ENCODE peak calls at places on chromosomes 3 and 15, in five cellular contexts. V is pancreas, W is right lobe of liver, G is GM23248, Q is Peyer's patch. N is an unnamed sample.

GRCh38 chr3:193960485-193961172 is 175.3 kb upstream of the HES1 start:
- DNase-seq in V (no peak), W (no peak), G (peak; percentile 42), Q (no peak), N (peak; percentile 31)

GRCh38 chr15:45242289-45242688 is 9.7 kb upstream of the SLC28A2 start:
- DNase-seq in V (no peak), W (no peak), G (no peak), Q (no peak), N (no peak)

GRCh38 chr15:99565281-99566156 is at the start of gene MEF2A:
- DNase-seq in V (peak; percentile 95), W (peak; percentile 97), G (peak; percentile 96), Q (peak; percentile 88), N (peak; percentile 93)

GRCh38 chr3:60919296-60919695 is 332.0 kb downstream of the FHIT start:
- DNase-seq in V (no peak), W (no peak), G (no peak), Q (no peak), N (no peak)

GRCh38 chr3:43736558-43736995 is 45.8 kb downstream of the ABHD5 start:
- DNase-seq in V (no peak), W (no peak), G (no peak), Q (no peak), N (no peak)

GRCh38 chr3:55541016-55541415 is 53.9 kb upstream of the WNT5A start:
- DNase-seq in V (no peak), W (no peak), G (no peak), Q (no peak), N (no peak)

GRCh38 chr3:192108820-192109219 is 618.5 kb downstream of the FGF12 start:
- DNase-seq in V (no peak), W (no peak), G (no peak), Q (no peak), N (no peak)

GRCh38 chr3:20772869-20773268 is 586.9 kb upstream of the SGO1 start:
- DNase-seq in V (no peak), W (no peak), G (no peak), Q (no peak), N (no peak)

GRCh38 chr15:85789496-85789875 is 5.2 kb downstream of the KLHL25 start:
- DNase-seq in V (no peak), W (no peak), G (no peak), Q (no peak), N (no peak)

GRCh38 chr3:71010731-71011455 is 572.6 kb downstream of the FOXP1 start:
- DNase-seq in V (no peak), W (no peak), G (no peak), Q (no peak), N (no peak)

GRCh38 chr15:89802231-89802928 is 12.3 kb downstream of the ANPEP start:
- DNase-seq in V (no peak), W (peak; percentile 51), G (no peak), Q (no peak), N (no peak)

GRCh38 chr15:99006146-99006545 is 1.4 kb downstream of the PGPEP1L start:
- DNase-seq in V (no peak), W (no peak), G (no peak), Q (no peak), N (no peak)

GRCh38 chr15:100124361-100124760 is 217.4 kb downstream of the ADAMTS17 start:
- DNase-seq in V (no peak), W (no peak), G (no peak), Q (no peak), N (no peak)

GRCh38 chr3:9168230-9168629 is 81.2 kb downstream of the SRGAP3 start:
- DNase-seq in V (no peak), W (no peak), G (no peak), Q (peak; percentile 62), N (no peak)

GRCh38 chr3:46856576-46857471 is 6.4 kb downstream of the MYL3 start:
- DNase-seq in V (no peak), W (peak; percentile 40), G (no peak), Q (no peak), N (no peak)

GRCh38 chr3:194312186-194312742 is 38.9 kb downstream of the CPN2 start:
- DNase-seq in V (no peak), W (no peak), G (no peak), Q (no peak), N (no peak)

GRCh38 chr15:64187396-64188191 is 24.8 kb upstream of the PPIB start:
- DNase-seq in V (no peak), W (no peak), G (peak; percentile 36), Q (no peak), N (no peak)

GRCh38 chr3:194404365-194405140 is 5.5 kb upstream of the GP5 start:
- DNase-seq in V (no peak), W (no peak), G (peak; percentile 74), Q (peak; percentile 32), N (no peak)

GRCh38 chr3:47799733-47800132 is 3.2 kb upstream of the DHX30 start:
- DNase-seq in V (no peak), W (peak; percentile 23), G (peak; percentile 59), Q (no peak), N (no peak)

GRCh38 chr15:90165659-90166489 is 35.3 kb upstream of the SEMA4B start:
- DNase-seq in V (peak; percentile 73), W (peak; percentile 75), G (peak; percentile 99), Q (peak; percentile 40), N (no peak)

DNA sequence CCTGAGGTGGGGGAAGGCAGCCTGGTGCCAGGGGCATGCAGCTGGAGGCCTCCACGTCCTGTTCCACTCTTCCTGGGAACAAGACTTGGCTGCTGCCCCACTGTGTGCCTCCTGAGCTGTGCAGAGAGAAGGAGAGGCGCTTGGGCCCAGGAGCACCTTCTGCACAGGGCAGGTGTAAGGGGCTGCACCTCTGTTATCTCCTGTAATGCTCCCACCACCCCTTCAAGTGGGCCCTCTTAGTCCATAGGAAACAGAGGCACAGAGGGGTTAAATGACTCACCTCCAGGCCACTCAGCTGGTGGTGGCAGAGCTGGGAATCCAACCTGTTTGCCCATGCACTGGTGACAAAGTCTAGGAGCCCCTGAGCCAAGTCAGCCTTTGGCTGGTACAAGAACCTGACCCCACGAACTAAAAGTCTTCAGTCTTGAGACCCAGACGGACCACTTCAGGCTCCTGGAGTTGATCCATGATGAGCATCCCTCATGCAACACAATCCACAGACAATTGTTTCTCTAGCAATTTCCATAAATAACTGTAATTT is 93.2 kb downstream of the IQSEC1 start:
- DNase-seq in V (no peak), W (no peak), G (no peak), Q (no peak), N (no peak)
- H3K27ac ChIP-seq in V (no peak overlapping the region), W (no peak overlapping the region), G (no peak overlapping the region), Q (no peak overlapping the region), N (no peak overlapping the region)

DNA sequence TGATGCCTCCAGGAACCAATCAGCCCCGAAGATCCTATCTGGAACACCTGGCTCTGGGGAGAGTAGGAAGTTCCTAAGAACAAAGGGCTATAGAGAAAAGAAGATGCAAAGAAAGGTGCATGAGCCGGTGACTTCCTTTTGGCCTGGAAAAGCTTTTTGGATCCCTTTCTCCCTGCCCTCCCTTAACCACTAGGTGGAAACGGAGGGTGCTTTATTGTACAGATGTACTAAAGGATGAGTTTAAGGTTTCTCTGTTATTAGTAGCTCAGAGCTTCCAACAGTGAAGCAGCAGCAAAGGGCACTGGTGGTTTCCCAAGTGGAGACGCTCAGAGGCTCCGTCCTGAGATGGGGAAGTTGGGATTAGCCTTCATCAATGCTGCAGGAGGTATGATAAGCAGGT is 6.0 kb upstream of the ADGRG7 start:
- DNase-seq in V (no peak), W (no peak), G (peak; percentile 62), Q (no peak), N (no peak)
- H3K27ac ChIP-seq in V (no peak overlapping the region), W (peak overlapping the region; percentile 66), G (no peak overlapping the region), Q (peak overlapping the region; percentile 65), N (no peak overlapping the region)

GRCh38 chr3:29334652-29335189 is 53.9 kb downstream of the RBMS3 start:
- DNase-seq in V (no peak), W (no peak), G (peak; percentile 40), Q (no peak), N (no peak)
- H3K27ac ChIP-seq in V (no peak overlapping the region), W (peak overlapping the region; percentile 30), G (peak overlapping the region; percentile 91), Q (peak overlapping the region; percentile 66), N (no peak overlapping the region)

GRCh38 chr3:126083138-126083445 is 832 bp downstream of the SLC41A3 start:
- DNase-seq in V (no peak), W (no peak), G (no peak), Q (no peak), N (no peak)
- H3K27ac ChIP-seq in V (no peak overlapping the region), W (peak overlapping the region; percentile 81), G (no peak overlapping the region), Q (peak overlapping the region; percentile 90), N (peak overlapping the region; percentile 67)

DNA sequence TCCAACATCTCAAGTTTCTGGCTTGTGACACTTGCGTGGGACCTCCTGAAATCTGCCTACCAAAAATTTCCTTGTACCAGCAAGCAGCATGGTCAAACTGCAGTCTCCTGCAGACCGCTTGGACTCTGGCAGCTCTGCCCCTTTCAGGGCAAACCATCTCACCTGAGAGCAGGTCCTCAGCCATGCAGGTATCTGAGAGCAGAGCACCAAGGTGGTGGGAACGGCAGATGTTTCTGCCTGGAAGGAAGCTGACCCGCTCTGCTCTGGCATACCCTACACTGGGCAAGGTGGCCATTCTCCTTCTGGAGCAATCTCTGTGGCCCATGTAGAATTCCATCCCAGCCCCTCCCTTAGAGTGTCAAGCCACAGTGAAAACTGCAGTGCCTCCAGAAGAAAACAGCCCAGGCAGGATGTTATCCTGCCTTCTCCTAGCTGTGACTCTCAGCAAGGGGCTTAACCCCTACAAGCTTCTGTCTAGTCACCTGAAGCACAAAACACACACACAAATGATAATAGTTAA is 21.6 kb downstream of the MESD start:
- DNase-seq in V (no peak), W (no peak), G (no peak), Q (no peak), N (no peak)
- H3K27ac ChIP-seq in V (no peak overlapping the region), W (no peak overlapping the region), G (no peak overlapping the region), Q (no peak overlapping the region), N (no peak overlapping the region)

GRCh38 chr15:59997070-59997701 is 6.9 kb upstream of the FOXB1 start:
- DNase-seq in V (no peak), W (no peak), G (no peak), Q (no peak), N (no peak)
- H3K27ac ChIP-seq in V (no peak overlapping the region), W (no peak overlapping the region), G (no peak overlapping the region), Q (no peak overlapping the region), N (no peak overlapping the region)

GRCh38 chr15:94040523-94041248 is 190.7 kb upstream of the MCTP2 start:
- DNase-seq in V (no peak), W (no peak), G (peak; percentile 39), Q (no peak), N (no peak)
- H3K27ac ChIP-seq in V (no peak overlapping the region), W (no peak overlapping the region), G (no peak overlapping the region), Q (no peak overlapping the region), N (no peak overlapping the region)